ENCODE peak calls at places on chromosomes 12 and 14, in six cellular contexts. X is psoas muscle, Q is neural progenitor cell, N is fibroblast of lung, Z is OCI-LY7, S is stomach. V is an unnamed sample.
A peak's percentile ranks its signal among the peaks of the same experiment; 100 is the strongest.

GRCh38 chr12:14256139-14256538 is 109.3 kb upstream of the ATF7IP start:
- DNase-seq in X (no peak), Q (no peak), N (peak; percentile 36), Z (no peak), S (no peak), V (peak; percentile 22)

GRCh38 chr12:69999561-69999960 is 174.5 kb downstream of the MYRFL start:
- DNase-seq in X (no peak), Q (no peak), N (no peak), Z (peak; percentile 6), S (no peak), V (no peak)

GRCh38 chr14:76919811-76920571 is 93.8 kb downstream of the LRRC74A start:
- DNase-seq in X (peak; percentile 44), Q (no peak), N (peak; percentile 91), Z (no peak), S (peak; percentile 32), V (no peak)

GRCh38 chr14:100417466-100417865 is 94.3 kb downstream of the SLC25A47 start:
- DNase-seq in X (peak; percentile 39), Q (peak; percentile 84), N (peak; percentile 92), Z (no peak), S (peak; percentile 57), V (no peak)

GRCh38 chr12:121634836-121635235 is 8.5 kb downstream of the ORAI1 start:
- DNase-seq in X (no peak), Q (no peak), N (no peak), Z (no peak), S (no peak), V (no peak)

GRCh38 chr12:810635-811415 is 58.4 kb downstream of the WNK1 start:
- DNase-seq in X (no peak), Q (no peak), N (no peak), Z (no peak), S (no peak), V (peak; percentile 29)

GRCh38 chr12:67519824-67520433 is 128.6 kb upstream of the DYRK2 start:
- DNase-seq in X (no peak), Q (peak; percentile 73), N (no peak), Z (no peak), S (no peak), V (no peak)

GRCh38 chr12:67068204-67068731 is 200.9 kb upstream of the CAND1 start:
- DNase-seq in X (no peak), Q (peak; percentile 74), N (no peak), Z (peak; percentile 5), S (no peak), V (no peak)

GRCh38 chr14:29652586-29652985 is 275.1 kb downstream of the PRKD1 start:
- DNase-seq in X (no peak), Q (no peak), N (no peak), Z (no peak), S (no peak), V (no peak)

GRCh38 chr14:47948981-47949380 is 273.6 kb upstream of the MDGA2 start:
- DNase-seq in X (no peak), Q (no peak), N (no peak), Z (no peak), S (no peak), V (no peak)

GRCh38 chr12:52581066-52581465 is 7.4 kb upstream of the KRT74 start:
- DNase-seq in X (no peak), Q (no peak), N (no peak), Z (no peak), S (no peak), V (no peak)

GRCh38 chr14:55705651-55706340 is 125.8 kb downstream of the KTN1 start:
- DNase-seq in X (no peak), Q (no peak), N (no peak), Z (no peak), S (peak; percentile 76), V (no peak)

GRCh38 chr12:34396861-34397590 is 374.7 kb downstream of the ALG10 start:
- DNase-seq in X (peak; percentile 2), Q (no peak), N (no peak), Z (no peak), S (peak; percentile 5), V (no peak)

GRCh38 chr12:41476499-41476898 is 288.4 kb downstream of the PDZRN4 start:
- DNase-seq in X (no peak), Q (no peak), N (no peak), Z (no peak), S (no peak), V (no peak)

GRCh38 chr12:67751376-67751928 is 102.9 kb downstream of the DYRK2 start:
- DNase-seq in X (no peak), Q (no peak), N (peak; percentile 12), Z (no peak), S (no peak), V (no peak)

GRCh38 chr12:84919271-84919670 is 6.7 kb upstream of the SLC6A15 start:
- DNase-seq in X (no peak), Q (no peak), N (no peak), Z (no peak), S (no peak), V (no peak)

GRCh38 chr12:122641976-122642375 is 61.2 kb downstream of the HCAR2 start:
- DNase-seq in X (no peak), Q (no peak), N (peak; percentile 70), Z (no peak), S (no peak), V (no peak)

GRCh38 chr12:129082441-129082840 is 229.2 kb downstream of the GLT1D1 start:
- DNase-seq in X (no peak), Q (no peak), N (no peak), Z (no peak), S (no peak), V (no peak)

GRCh38 chr12:49503674-49504180 is 35.1 kb upstream of the KCNH3 start:
- DNase-seq in X (no peak), Q (no peak), N (peak; percentile 53), Z (no peak), S (peak; percentile 70), V (no peak)

GRCh38 chr14:75879031-75879430 is 102.8 kb downstream of the TGFB3 start:
- DNase-seq in X (no peak), Q (no peak), N (peak; percentile 98), Z (no peak), S (no peak), V (no peak)

GRCh38 chr12:71548906-71549305 is 109.3 kb downstream of the LGR5 start:
- DNase-seq in X (no peak), Q (no peak), N (no peak), Z (no peak), S (no peak), V (no peak)

GRCh38 chr12:63862187-63863107 is 17.9 kb downstream of the SRGAP1 start:
- DNase-seq in X (no peak), Q (no peak), N (no peak), Z (no peak), S (peak; percentile 62), V (no peak)

GRCh38 chr14:53955671-53956426 is 776 bp downstream of the BMP4 start:
- DNase-seq in X (peak; percentile 81), Q (peak; percentile 64), N (peak; percentile 56), Z (no peak), S (peak; percentile 70), V (no peak)

GRCh38 chr12:93243689-93244513 is 133.8 kb upstream of the NUDT4 start:
- DNase-seq in X (no peak), Q (no peak), N (peak; percentile 90), Z (peak; percentile 17), S (no peak), V (peak; percentile 11)

GRCh38 chr12:40390980-40391379 is 166.2 kb downstream of the LRRK2 start:
- DNase-seq in X (no peak), Q (no peak), N (no peak), Z (no peak), S (no peak), V (no peak)

GRCh38 chr12:6542209-6543009 is 8.1 kb downstream of the GAPDH start:
- DNase-seq in X (no peak), Q (no peak), N (no peak), Z (no peak), S (no peak), V (peak; percentile 20)

GRCh38 chr12:6539276-6540134 is 5.2 kb downstream of the GAPDH start:
- DNase-seq in X (no peak), Q (peak; percentile 41), N (no peak), Z (peak; percentile 19), S (no peak), V (no peak)

GRCh38 chr12:6538420-6539275 is 4.3 kb downstream of the GAPDH start:
- DNase-seq in X (peak; percentile 38), Q (no peak), N (no peak), Z (peak; percentile 48), S (no peak), V (no peak)

GRCh38 chr12:6540181-6540877 is 6.0 kb downstream of the GAPDH start:
- DNase-seq in X (peak; percentile 95), Q (peak; percentile 75), N (peak; percentile 95), Z (peak; percentile 83), S (peak; percentile 78), V (peak; percentile 56)

DNA sequence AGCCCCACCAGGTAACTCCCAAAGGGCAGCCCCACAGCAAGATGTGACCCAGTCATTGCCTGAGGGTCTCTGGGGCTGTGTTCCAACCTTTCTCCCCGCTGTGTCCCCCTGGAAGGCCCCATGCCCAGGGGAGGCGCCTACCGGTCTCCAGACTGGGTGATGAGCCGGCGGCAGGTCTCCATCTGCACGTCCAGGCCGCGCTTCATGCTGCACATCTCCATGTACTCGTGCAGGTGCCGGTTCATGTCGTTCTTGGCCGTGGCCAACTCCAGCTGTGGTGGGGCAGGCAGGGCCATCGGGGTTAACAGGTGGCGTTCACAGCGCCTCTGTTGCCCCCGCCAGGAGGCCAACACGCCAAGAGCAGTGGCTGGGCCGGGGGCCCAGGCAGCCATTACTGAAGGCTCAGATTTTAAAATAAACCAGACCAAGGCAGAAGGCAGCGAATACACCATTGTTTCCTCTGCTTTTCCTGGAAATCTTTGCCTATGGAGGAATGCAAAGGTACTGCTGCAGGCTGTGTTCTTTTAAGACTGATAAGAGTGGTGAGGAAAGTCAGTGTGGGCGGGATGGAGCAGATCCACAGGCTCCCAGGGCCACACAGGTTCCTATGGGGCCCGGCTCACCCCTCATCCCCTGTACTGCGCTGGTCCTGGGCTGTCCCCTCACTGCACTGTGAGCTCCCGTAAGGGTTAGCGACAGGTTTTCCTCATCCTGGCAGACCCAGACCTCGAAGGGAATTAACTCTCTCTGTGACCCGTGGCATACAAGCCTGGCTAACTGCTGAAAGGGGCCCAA is 7.3 kb downstream of the GAPDH start:
- DNase-seq in X (peak; percentile 35), Q (no peak), N (no peak), Z (no peak), S (no peak), V (no peak)
- H3K4me3 ChIP-seq in X (no peak overlapping the region), Q (no peak overlapping the region), N (no peak overlapping the region), Z (no peak overlapping the region), S (no peak overlapping the region), V (no peak overlapping the region)

DNA sequence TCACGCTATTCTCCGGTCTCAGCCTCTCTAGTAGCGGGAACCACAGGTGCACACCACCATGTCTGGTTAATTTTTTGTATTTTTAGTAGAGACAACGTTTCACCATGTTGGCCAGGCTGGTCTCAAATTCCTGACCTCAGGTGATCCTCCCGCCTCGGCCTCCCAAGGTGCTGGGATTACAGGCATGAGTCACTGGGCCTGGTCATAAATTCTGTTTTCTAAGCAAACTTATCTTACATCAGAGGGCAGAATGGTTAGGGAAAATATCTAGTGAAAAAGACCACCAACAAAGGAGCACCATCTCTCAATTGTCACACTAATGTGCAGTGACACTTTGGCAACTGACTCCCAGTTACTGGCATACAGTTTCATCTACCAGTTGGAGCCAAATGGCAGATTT is 2.8 kb downstream of the CPM start:
- DNase-seq in X (no peak), Q (no peak), N (no peak), Z (no peak), S (no peak), V (no peak)
- H3K27ac ChIP-seq in X (no peak overlapping the region), Q (no peak overlapping the region), N (no peak overlapping the region), Z (no peak overlapping the region), S (no peak overlapping the region), V (no peak overlapping the region)

GRCh38 chr14:105076296-105076804 is 11.1 kb upstream of the GPR132 start:
- DNase-seq in X (no peak), Q (no peak), N (no peak), Z (no peak), S (no peak), V (no peak)
- H3K4me3 ChIP-seq in X (no peak overlapping the region), Q (no peak overlapping the region), N (no peak overlapping the region), Z (no peak overlapping the region), S (no peak overlapping the region), V (no peak overlapping the region)

GRCh38 chr12:32399045-32399372 is 349 bp upstream of the FGD4 start:
- DNase-seq in X (no peak), Q (no peak), N (no peak), Z (no peak), S (no peak), V (no peak)
- H3K27ac ChIP-seq in X (no peak overlapping the region), Q (peak overlapping the region; percentile 78), N (no peak overlapping the region), Z (no peak overlapping the region), S (peak overlapping the region; percentile 93), V (no peak overlapping the region)